ENCODE peak calls at places on chromosomes 4 and X, in eight cellular contexts. R is breast epithelium, K is HCT116, T is adrenal gland, Q is NB4, I is esophagus squamous epithelium, V is esophagus muscularis mucosa, J is stomach. X is an unnamed sample.

GRCh38 chr4:128354205-128354821 is 66.7 kb upstream of the PGRMC2 start:
- DNase-seq in Q (no peak), R (no peak), I (no peak), T (peak), J (peak), V (no peak), K (no peak), X (no peak)

GRCh38 chr4:100493756-100494155 is 24.1 kb downstream of the EMCN start:
- DNase-seq in R (no peak), T (no peak), Q (no peak), K (no peak), I (no peak), J (no peak), V (no peak), X (no peak)

GRCh38 chr4:100369871-100370270 is 148.0 kb downstream of the EMCN start:
- DNase-seq in R (no peak), J (no peak), Q (no peak), V (no peak), T (no peak), I (no peak), K (no peak), X (no peak)

GRCh38 chr4:61507091-61507490 is 307.0 kb downstream of the ADGRL3 start:
- DNase-seq in R (no peak), J (no peak), V (no peak), T (no peak), I (no peak), K (no peak), Q (no peak), X (no peak)

GRCh38 chrX:79270401-79270800 is 96.7 kb downstream of the ITM2A start:
- DNase-seq in J (peak), K (no peak), V (no peak), I (no peak), R (no peak), T (peak), Q (peak), X (peak)

GRCh38 chrX:134715930-134716619 is 57.8 kb upstream of the PLAC1 start:
- DNase-seq in J (no peak), Q (no peak), I (no peak), V (no peak), R (no peak), K (no peak), T (no peak), X (no peak)

GRCh38 chrX:71990518-71990917 is 79.9 kb downstream of the NHSL2 start:
- DNase-seq in V (no peak), R (no peak), J (no peak), T (no peak), I (no peak), Q (no peak), K (no peak), X (no peak)

GRCh38 chr4:29553842-29554241 is 1166.3 kb upstream of the PCDH7 start:
- DNase-seq in K (peak), J (no peak), T (no peak), Q (no peak), R (no peak), V (no peak), I (no peak), X (no peak)

GRCh38 chr4:83905952-83906351 is 370.0 kb downstream of the GPAT3 start:
- DNase-seq in Q (peak), V (no peak), R (no peak), T (no peak), J (no peak), I (no peak), K (no peak), X (peak)

GRCh38 chrX:120251471-120252011 is 929 bp downstream of the ZBTB33 start:
- DNase-seq in V (no peak), Q (peak), T (peak), J (peak), K (no peak), I (no peak), R (peak), X (peak)

GRCh38 chr4:154009795-154010194 is 220.9 kb upstream of the SFRP2 start:
- DNase-seq in I (no peak), V (no peak), J (no peak), K (no peak), T (no peak), R (no peak), Q (no peak), X (no peak)

GRCh38 chrX:21802844-21803243 is 36.6 kb upstream of the MBTPS2 start:
- DNase-seq in K (no peak), V (no peak), R (no peak), I (no peak), J (no peak), Q (no peak), T (no peak), X (no peak)

GRCh38 chrX:12614266-12614665 is 176.9 kb upstream of the PRPS2 start:
- DNase-seq in V (no peak), T (no peak), I (no peak), K (no peak), R (no peak), Q (no peak), J (no peak), X (no peak)

GRCh38 chr4:57425610-57426009 is 315.4 kb upstream of the IGFBP7 start:
- DNase-seq in V (no peak), T (no peak), J (no peak), R (no peak), K (no peak), I (no peak), Q (no peak), X (no peak)

GRCh38 chr4:79886557-79886956 is 186.5 kb downstream of the ANTXR2 start:
- DNase-seq in T (no peak), R (no peak), K (no peak), Q (peak), V (no peak), J (no peak), I (no peak), X (no peak)

GRCh38 chr4:166501941-166502382 is 628.9 kb downstream of the TLL1 start:
- DNase-seq in V (no peak), J (no peak), T (peak), K (peak), I (no peak), R (no peak), Q (peak), X (peak)

GRCh38 chrX:19097553-19097952 is 24.7 kb downstream of the ADGRG2 start:
- DNase-seq in V (no peak), J (peak), Q (no peak), I (no peak), R (no peak), K (no peak), T (no peak), X (no peak)

GRCh38 chr4:48991357-48991756 is 5.3 kb downstream of the CWH43 start:
- DNase-seq in R (no peak), V (peak), T (no peak), J (no peak), I (no peak), K (no peak), Q (no peak), X (no peak)

GRCh38 chr4:152421576-152421975 is 114.3 kb downstream of the FBXW7 start:
- DNase-seq in R (no peak), I (no peak), K (no peak), J (no peak), T (no peak), Q (no peak), V (no peak), X (no peak)

GRCh38 chr4:76836860-76837564 is 60.9 kb downstream of the SOWAHB start:
- DNase-seq in R (no peak), Q (no peak), V (no peak), K (no peak), I (no peak), J (no peak), T (no peak), X (no peak)

GRCh38 chr4:56301181-56302076 is 85.9 kb downstream of the AASDH start:
- DNase-seq in T (peak), J (peak), I (peak), Q (peak), R (peak), K (peak), V (no peak), X (peak)

GRCh38 chr4:98110214-98110613 is 33.1 kb downstream of the STPG2 start:
- DNase-seq in V (no peak), J (no peak), Q (no peak), R (no peak), K (no peak), T (no peak), I (no peak), X (no peak)

GRCh38 chr4:129087516-129087915 is 5.8 kb downstream of the SCLT1 start:
- DNase-seq in V (no peak), I (no peak), K (no peak), R (no peak), T (no peak), Q (no peak), J (no peak), X (no peak)

GRCh38 chrX:19865567-19866363 is 21.6 kb downstream of the SH3KBP1 start:
- DNase-seq in I (no peak), V (no peak), J (no peak), T (no peak), R (no peak), K (no peak), Q (peak), X (no peak)

GRCh38 chrX:153967536-153968214 is 3.9 kb downstream of the HCFC1 start:
- DNase-seq in R (no peak), Q (peak), T (no peak), I (no peak), V (no peak), K (no peak), J (no peak), X (no peak)

GRCh38 chrX:105191878-105192277 is 28.6 kb downstream of the TEX13A start:
- DNase-seq in V (no peak), Q (peak), I (no peak), T (no peak), J (no peak), R (no peak), K (no peak), X (no peak)

GRCh38 chr4:37748546-37748945 is 62.4 kb upstream of the RELL1 start:
- DNase-seq in I (no peak), T (no peak), R (no peak), Q (peak), J (no peak), V (no peak), K (no peak), X (no peak)

GRCh38 chr4:60194214-60194613 is 1005.9 kb upstream of the ADGRL3 start:
- DNase-seq in V (no peak), J (no peak), K (no peak), R (no peak), I (no peak), T (no peak), Q (no peak), X (no peak)

GRCh38 chr4:97106161-97106560 is 1037.1 kb downstream of the STPG2 start:
- DNase-seq in R (no peak), J (no peak), Q (no peak), V (no peak), T (no peak), I (no peak), K (no peak), X (no peak)

GRCh38 chrX:144219035-144219434 is 335.2 kb downstream of the UBE2NL start:
- DNase-seq in T (no peak), Q (peak), J (peak), V (no peak), I (no peak), K (no peak), R (no peak), X (no peak)

GRCh38 chr4:56619816-56620215 is 61.3 kb downstream of the HOPX start:
- DNase-seq in R (no peak), Q (no peak), J (no peak), K (no peak), V (no peak), I (no peak), T (no peak), X (no peak)

DNA sequence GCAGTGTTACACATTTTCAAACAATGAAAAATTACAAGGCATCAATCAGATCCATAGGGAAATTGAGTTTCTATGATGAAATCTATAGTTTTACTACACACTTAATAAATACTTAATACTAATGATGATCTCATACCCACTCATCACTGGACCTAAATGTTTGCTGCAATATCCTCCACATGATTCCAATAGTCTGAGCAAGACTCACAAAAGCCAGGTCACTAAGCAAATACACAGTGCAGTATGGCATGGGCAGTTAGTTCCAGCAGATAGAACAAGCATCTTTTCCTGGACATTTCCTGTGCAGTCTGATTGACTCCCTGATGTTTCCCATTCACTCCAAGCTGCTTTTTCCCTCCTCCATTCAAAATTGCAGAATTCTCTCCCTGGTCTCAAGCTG is 109.0 kb upstream of the ATOH1 start:
- DNase-seq in J (no peak), V (no peak), T (no peak), I (no peak), R (no peak), K (no peak), Q (no peak), X (no peak)
- H3K4me3 ChIP-seq in J (no peak), V (no peak), T (no peak), I (no peak), R (no peak), K (no peak), Q (no peak), X (no peak)

GRCh38 chr4:139454111-139454600 is at the start of gene RAB33B:
- DNase-seq in T (no peak), K (no peak), R (no peak), V (no peak), Q (no peak), J (no peak), I (no peak), X (peak)

GRCh38 chr4:139457318-139457717 is 3.4 kb downstream of the RAB33B start:
- DNase-seq in I (no peak), R (no peak), K (no peak), V (no peak), J (no peak), T (no peak), Q (no peak), X (no peak)

GRCh38 chr4:139454646-139455045 is 725 bp downstream of the RAB33B start:
- DNase-seq in Q (peak), J (no peak), I (no peak), V (no peak), R (no peak), T (no peak), K (no peak), X (no peak)

GRCh38 chr4:139453371-139454110 is 380 bp upstream of the RAB33B start:
- DNase-seq in J (peak), R (peak), I (peak), T (peak), K (peak), V (peak), Q (peak), X (peak)

DNA sequence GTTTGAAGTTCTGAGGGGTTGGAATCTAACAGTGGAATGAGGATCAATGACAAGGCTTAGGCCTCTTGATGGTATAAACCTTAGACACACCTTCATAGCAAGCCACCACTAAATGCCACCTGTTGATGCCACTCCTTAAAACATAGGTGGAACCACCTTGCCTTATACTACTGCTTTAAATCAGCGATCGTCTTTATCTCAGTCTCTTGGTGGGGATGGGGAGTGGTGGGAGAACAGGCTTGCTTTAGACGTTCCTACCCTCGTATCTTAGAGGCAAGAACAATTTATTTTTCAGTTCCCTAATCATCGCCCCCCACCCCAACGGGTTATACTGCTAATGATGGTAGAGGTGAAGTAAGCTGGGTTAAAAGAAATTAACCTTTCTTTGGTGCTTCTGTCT is 1.3 kb downstream of the RAB33B start:
- DNase-seq in T (no peak), K (no peak), V (no peak), I (no peak), J (no peak), R (no peak), Q (no peak), X (no peak)
- TF ChIP-seq POLR2A in T (no peak), K (no peak), V (no peak), I (no peak), J (no peak), R (no peak), Q (no peak), X (no peak)

GRCh38 chrX:148555101-148555500 is 54.7 kb downstream of the AFF2 start:
- DNase-seq in I (no peak), Q (no peak), R (no peak), V (no peak), J (no peak), K (no peak), T (no peak), X (no peak)
- H3K4me3 ChIP-seq in I (no peak), Q (no peak), R (no peak), V (no peak), J (no peak), K (no peak), T (no peak), X (no peak)

GRCh38 chr4:89836897-89837384 is at the start of gene SNCA:
- DNase-seq in R (peak), T (peak), J (peak), I (no peak), K (no peak), Q (no peak), V (no peak), X (peak)
- TF ChIP-seq POLR2A in R (no peak), T (no peak), J (no peak), I (no peak), K (no peak), Q (no peak), V (no peak), X (no peak)

DNA sequence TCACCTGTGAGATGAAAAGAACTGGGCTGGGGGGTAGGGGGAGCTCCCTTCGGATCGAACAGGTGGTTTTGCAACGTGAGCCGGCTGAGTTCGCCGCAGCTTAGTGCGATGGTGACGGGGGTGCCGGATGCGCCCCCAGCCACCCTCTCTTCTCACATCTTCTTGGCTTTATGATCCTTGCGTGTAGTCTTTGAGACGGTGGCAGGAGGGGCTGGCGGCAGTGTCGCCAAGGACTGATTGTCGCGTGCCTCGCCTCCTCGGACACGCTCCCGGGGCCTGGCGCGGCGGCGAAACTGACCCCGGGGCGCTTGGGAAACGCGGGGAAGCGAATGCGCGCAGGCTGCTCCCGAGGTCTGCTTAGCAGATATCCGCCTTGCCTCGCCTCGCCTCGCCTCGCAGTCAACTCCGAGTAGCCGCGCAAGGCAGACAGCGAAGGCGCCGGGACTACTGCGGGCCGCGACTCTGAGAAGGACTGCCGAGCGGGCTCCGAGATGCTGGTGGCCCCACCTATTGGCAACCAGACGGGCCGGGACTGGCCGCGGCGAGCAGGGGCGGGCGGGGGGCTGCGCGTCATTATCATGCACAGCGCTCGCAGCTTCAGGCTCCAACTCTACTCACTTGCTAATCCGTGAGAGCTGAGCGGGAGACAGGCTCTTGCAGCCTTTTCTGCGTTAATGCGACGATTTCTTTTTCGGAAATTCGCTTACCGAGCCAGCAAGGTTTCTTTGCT is 1.5 kb downstream of the GRID2 start:
- DNase-seq in R (no peak), I (no peak), V (peak), Q (no peak), K (peak), T (peak), J (peak), X (peak)
- H3K4me3 ChIP-seq in R (peak), I (peak), V (peak), Q (no peak), K (peak), T (peak), J (peak), X (no peak)

DNA sequence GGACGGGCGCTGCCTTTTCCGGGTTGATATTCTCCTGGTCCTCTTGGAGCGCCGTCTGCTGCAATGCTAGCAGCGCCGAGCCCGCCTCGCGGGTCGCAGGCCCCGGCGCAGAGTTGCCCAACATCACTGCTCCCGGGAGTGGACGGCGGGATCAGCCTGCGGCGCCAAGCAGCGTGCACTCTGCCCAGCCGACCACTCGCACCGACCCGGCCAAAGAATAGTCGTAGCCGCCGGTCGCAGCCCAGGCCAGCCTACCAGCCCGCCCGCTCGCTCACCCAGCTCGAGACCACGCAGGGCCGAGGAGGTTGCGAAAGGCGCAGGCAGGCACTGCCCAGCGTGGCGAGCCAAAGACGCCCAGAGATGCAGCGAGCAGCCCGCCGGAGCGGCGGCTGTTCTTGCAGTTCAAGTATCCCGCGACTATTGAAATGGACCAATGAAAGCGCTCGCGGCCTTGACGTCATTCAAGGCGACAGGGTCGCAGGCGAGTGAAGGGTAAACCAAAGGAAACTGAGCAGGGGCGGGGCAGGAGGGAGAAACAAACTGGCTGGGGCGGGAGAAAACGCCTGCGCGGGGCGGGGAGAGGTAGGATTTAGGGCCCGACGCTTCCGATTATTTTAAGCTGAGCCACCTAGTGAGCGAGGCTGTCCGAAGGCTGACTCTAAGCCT is at the start of gene CCNA2:
- DNase-seq in V (peak), T (peak), K (peak), J (peak), I (peak), R (peak), Q (peak), X (peak)
- TF ChIP-seq POLR2A in V (no peak), T (peak), K (peak), J (no peak), I (no peak), R (no peak), Q (peak), X (peak)

GRCh38 chr4:725368-726234 is 20.0 kb downstream of the PCGF3 start:
- DNase-seq in V (no peak), J (no peak), K (no peak), Q (no peak), R (no peak), I (no peak), T (no peak), X (no peak)
- H3K4me3 ChIP-seq in V (no peak), J (no peak), K (no peak), Q (no peak), R (no peak), I (no peak), T (no peak), X (peak)

X was measured in K562.